ENCODE peak calls at places on chromosomes 2 and 18, in five cellular contexts. One of them, this sample, is unnamed.

GRCh38 chr2:156046900-156047299 is 285.6 kb downstream of the NR4A2 start:
- DNase-seq in GM03348: no peak
- DNase-seq in stomach: no peak
- DNase-seq in A172: peak
- DNase-seq in epithelial cell of prostate: peak
- DNase-seq in this sample: peak

GRCh38 chr2:240369725-240370585 is 65.5 kb upstream of the GPC1 start:
- DNase-seq in GM03348: peak
- DNase-seq in stomach: peak
- DNase-seq in A172: peak
- DNase-seq in epithelial cell of prostate: peak
- DNase-seq in this sample: peak

GRCh38 chr2:170816499-170817246 is at the start of gene GAD1:
- DNase-seq in GM03348: peak
- DNase-seq in stomach: peak
- DNase-seq in A172: peak
- DNase-seq in epithelial cell of prostate: peak
- DNase-seq in this sample: peak

GRCh38 chr2:54666131-54666637 is 57.3 kb upstream of the EML6 start:
- DNase-seq in GM03348: peak
- DNase-seq in stomach: peak
- DNase-seq in A172: peak
- DNase-seq in epithelial cell of prostate: no peak
- DNase-seq in this sample: no peak

GRCh38 chr2:18552351-18553077 is 7.9 kb downstream of the RDH14 start:
- DNase-seq in GM03348: no peak
- DNase-seq in stomach: no peak
- DNase-seq in A172: no peak
- DNase-seq in epithelial cell of prostate: no peak
- DNase-seq in this sample: no peak

GRCh38 chr2:290090-290722 is 2.3 kb upstream of the ALKAL2 start:
- DNase-seq in GM03348: peak
- DNase-seq in stomach: peak
- DNase-seq in A172: peak
- DNase-seq in epithelial cell of prostate: peak
- DNase-seq in this sample: peak

GRCh38 chr2:62197609-62198236 is 1.8 kb downstream of the B3GNT2 start:
- DNase-seq in GM03348: peak
- DNase-seq in stomach: peak
- DNase-seq in A172: peak
- DNase-seq in epithelial cell of prostate: no peak
- DNase-seq in this sample: no peak

GRCh38 chr2:233311241-233311926 is 3.8 kb downstream of the SAG start:
- DNase-seq in GM03348: no peak
- DNase-seq in stomach: no peak
- DNase-seq in A172: no peak
- DNase-seq in epithelial cell of prostate: no peak
- DNase-seq in this sample: no peak

GRCh38 chr2:105439130-105439529 is 40.3 kb upstream of the FHL2 start:
- DNase-seq in GM03348: no peak
- DNase-seq in stomach: no peak
- DNase-seq in A172: no peak
- DNase-seq in epithelial cell of prostate: no peak
- DNase-seq in this sample: no peak

GRCh38 chr2:169360984-169361705 is 1.2 kb downstream of the LRP2 start:
- DNase-seq in GM03348: peak
- DNase-seq in stomach: no peak
- DNase-seq in A172: no peak
- DNase-seq in epithelial cell of prostate: no peak
- DNase-seq in this sample: no peak

GRCh38 chr2:75007819-75008218 is 49.4 kb downstream of the POLE4 start:
- DNase-seq in GM03348: no peak
- DNase-seq in stomach: no peak
- DNase-seq in A172: no peak
- DNase-seq in epithelial cell of prostate: no peak
- DNase-seq in this sample: no peak

GRCh38 chr18:31942301-31942998 is 478 bp downstream of the TRAPPC8 start:
- DNase-seq in GM03348: peak
- DNase-seq in stomach: no peak
- DNase-seq in A172: peak
- DNase-seq in epithelial cell of prostate: no peak
- DNase-seq in this sample: peak

GRCh38 chr18:35071819-35072247 is 30.6 kb downstream of the MAPRE2 start:
- DNase-seq in GM03348: no peak
- DNase-seq in stomach: no peak
- DNase-seq in A172: no peak
- DNase-seq in epithelial cell of prostate: no peak
- DNase-seq in this sample: no peak

GRCh38 chr2:238528953-238529781 is 102.4 kb downstream of the ASB1 start:
- DNase-seq in GM03348: peak
- DNase-seq in stomach: no peak
- DNase-seq in A172: peak
- DNase-seq in epithelial cell of prostate: peak
- DNase-seq in this sample: no peak

GRCh38 chr2:69164379-69164778 is 151.4 kb downstream of the ANTXR1 start:
- DNase-seq in GM03348: peak
- DNase-seq in stomach: no peak
- DNase-seq in A172: peak
- DNase-seq in epithelial cell of prostate: no peak
- DNase-seq in this sample: no peak

GRCh38 chr2:159201321-159202063 is 85.0 kb downstream of the WDSUB1 start:
- DNase-seq in GM03348: no peak
- DNase-seq in stomach: no peak
- DNase-seq in A172: no peak
- DNase-seq in epithelial cell of prostate: no peak
- DNase-seq in this sample: no peak

GRCh38 chr2:239773377-239774141 is 251.6 kb downstream of the NDUFA10 start:
- DNase-seq in GM03348: no peak
- DNase-seq in stomach: peak
- DNase-seq in A172: no peak
- DNase-seq in epithelial cell of prostate: no peak
- DNase-seq in this sample: no peak

GRCh38 chr18:9629709-9630108 is 15.3 kb upstream of the PPP4R1 start:
- DNase-seq in GM03348: peak
- DNase-seq in stomach: no peak
- DNase-seq in A172: peak
- DNase-seq in epithelial cell of prostate: no peak
- DNase-seq in this sample: no peak

GRCh38 chr2:38194751-38195150 is 118.8 kb upstream of the CYP1B1 start:
- DNase-seq in GM03348: no peak
- DNase-seq in stomach: no peak
- DNase-seq in A172: no peak
- DNase-seq in epithelial cell of prostate: peak
- DNase-seq in this sample: peak

GRCh38 chr2:240629968-240630770 is 4.9 kb downstream of the GPR35 start:
- DNase-seq in GM03348: no peak
- DNase-seq in stomach: no peak
- DNase-seq in A172: no peak
- DNase-seq in epithelial cell of prostate: no peak
- DNase-seq in this sample: no peak

GRCh38 chr2:220143336-220143735 is 515.9 kb downstream of the SLC4A3 start:
- DNase-seq in GM03348: peak
- DNase-seq in stomach: no peak
- DNase-seq in A172: peak
- DNase-seq in epithelial cell of prostate: peak
- DNase-seq in this sample: peak

GRCh38 chr18:48540329-48541025 is 1.6 kb downstream of the CTIF start:
- DNase-seq in GM03348: peak
- DNase-seq in stomach: peak
- DNase-seq in A172: peak
- DNase-seq in epithelial cell of prostate: no peak
- DNase-seq in this sample: peak

GRCh38 chr2:24945907-24946306 is 25.8 kb downstream of the DNAJC27 start:
- DNase-seq in GM03348: no peak
- DNase-seq in stomach: no peak
- DNase-seq in A172: peak
- DNase-seq in epithelial cell of prostate: peak
- DNase-seq in this sample: no peak

GRCh38 chr2:217685255-217685605 is 317.6 kb downstream of the TNS1 start:
- DNase-seq in GM03348: peak
- DNase-seq in stomach: peak
- DNase-seq in A172: peak
- DNase-seq in epithelial cell of prostate: peak
- DNase-seq in this sample: peak

GRCh38 chr2:38093503-38093902 is 17.6 kb upstream of the CYP1B1 start:
- DNase-seq in GM03348: peak
- DNase-seq in stomach: no peak
- DNase-seq in A172: no peak
- DNase-seq in epithelial cell of prostate: no peak
- DNase-seq in this sample: no peak

GRCh38 chr18:40415821-40416220 is 1539.2 kb upstream of the PIK3C3 start:
- DNase-seq in GM03348: no peak
- DNase-seq in stomach: no peak
- DNase-seq in A172: no peak
- DNase-seq in epithelial cell of prostate: no peak
- DNase-seq in this sample: no peak

GRCh38 chr2:43467889-43468288 is 127.9 kb downstream of the THADA start:
- DNase-seq in GM03348: peak
- DNase-seq in stomach: no peak
- DNase-seq in A172: peak
- DNase-seq in epithelial cell of prostate: no peak
- DNase-seq in this sample: peak

GRCh38 chr2:239676716-239677454 is 276.1 kb upstream of the HDAC4 start:
- DNase-seq in GM03348: no peak
- DNase-seq in stomach: no peak
- DNase-seq in A172: no peak
- DNase-seq in epithelial cell of prostate: no peak
- DNase-seq in this sample: no peak

GRCh38 chr2:144835634-144836351 is 315.9 kb upstream of the ZEB2 start:
- DNase-seq in GM03348: no peak
- DNase-seq in stomach: no peak
- DNase-seq in A172: peak
- DNase-seq in epithelial cell of prostate: no peak
- DNase-seq in this sample: peak

GRCh38 chr2:239390546-239391285 is 10.1 kb downstream of the HDAC4 start:
- DNase-seq in GM03348: no peak
- DNase-seq in stomach: no peak
- DNase-seq in A172: no peak
- DNase-seq in epithelial cell of prostate: no peak
- DNase-seq in this sample: no peak

GRCh38 chr2:79670198-79670597 is 157.3 kb downstream of the CTNNA2 start:
- DNase-seq in GM03348: no peak
- DNase-seq in stomach: no peak
- DNase-seq in A172: peak
- DNase-seq in epithelial cell of prostate: no peak
- DNase-seq in this sample: no peak

GRCh38 chr2:240187989-240188590 is 47.6 kb upstream of the OTOS start:
- DNase-seq in GM03348: no peak
- DNase-seq in stomach: no peak
- DNase-seq in A172: no peak
- DNase-seq in epithelial cell of prostate: no peak
- DNase-seq in this sample: no peak

GRCh38 chr2:35220471-35220870 is 1135.1 kb upstream of the CRIM1 start:
- DNase-seq in GM03348: no peak
- DNase-seq in stomach: no peak
- DNase-seq in A172: peak
- DNase-seq in epithelial cell of prostate: peak
- DNase-seq in this sample: peak

GRCh38 chr18:77321823-77322805 is 72.5 kb downstream of the GALR1 start:
- DNase-seq in GM03348: no peak
- DNase-seq in stomach: no peak
- DNase-seq in A172: no peak
- DNase-seq in epithelial cell of prostate: no peak
- DNase-seq in this sample: no peak

GRCh38 chr18:62682396-62682795 is 32.9 kb upstream of the PHLPP1 start:
- DNase-seq in GM03348: no peak
- DNase-seq in stomach: no peak
- DNase-seq in A172: no peak
- DNase-seq in epithelial cell of prostate: no peak
- DNase-seq in this sample: no peak

GRCh38 chr18:7924616-7925015 is 357.5 kb downstream of the PTPRM start:
- DNase-seq in GM03348: no peak
- DNase-seq in stomach: no peak
- DNase-seq in A172: no peak
- DNase-seq in epithelial cell of prostate: no peak
- DNase-seq in this sample: no peak

GRCh38 chr18:37705016-37705415 is 139.4 kb upstream of the CELF4 start:
- DNase-seq in GM03348: no peak
- DNase-seq in stomach: no peak
- DNase-seq in A172: no peak
- DNase-seq in epithelial cell of prostate: no peak
- DNase-seq in this sample: no peak

GRCh38 chr18:62784966-62785413 is 69.6 kb downstream of the PHLPP1 start:
- DNase-seq in GM03348: peak
- DNase-seq in stomach: no peak
- DNase-seq in A172: peak
- DNase-seq in epithelial cell of prostate: no peak
- DNase-seq in this sample: no peak